ENCODE peak calls at places on chromosomes 2 and 18, in six cellular contexts. J is GM13976; D is WERI-Rb-1; X is dorsolateral prefrontal cortex; G is activated T-helper 1 cell treated with anti-CD3 and anti-CD28 coated beads, Interleukin-2, amount 50 U/mL, for 16 hours; C is SK-N-SH. L is an unnamed sample.
A peak's percentile ranks its signal among the peaks of the same experiment; 100 is the strongest.

GRCh38 chr2:58042486-58042970 is 4.1 kb upstream of the VRK2 start:
- DNase-seq in J (no peak), D (no peak), X (no peak), G (no peak), C (peak; percentile 19), L (no peak)

GRCh38 chr18:27645929-27646328 is 460.8 kb upstream of the CHST9 start:
- DNase-seq in J (no peak), D (no peak), X (no peak), G (no peak), C (no peak), L (no peak)

GRCh38 chr2:25664531-25665307 is 8.7 kb downstream of the DTNB start:
- DNase-seq in J (peak; percentile 50), D (peak; percentile 67), X (peak; percentile 51), G (no peak), C (peak; percentile 64), L (no peak)

GRCh38 chr2:189115126-189115525 is 64.4 kb downstream of the COL5A2 start:
- DNase-seq in J (no peak), D (no peak), X (no peak), G (no peak), C (no peak), L (no peak)

GRCh38 chr18:8800041-8800441 is 94.7 kb downstream of the MTCL1 start:
- DNase-seq in J (no peak), D (peak; percentile 69), X (no peak), G (no peak), C (no peak), L (no peak)

GRCh38 chr2:180128861-180129260 is 121.8 kb upstream of the CWC22 start:
- DNase-seq in J (no peak), D (no peak), X (no peak), G (no peak), C (no peak), L (no peak)

GRCh38 chr18:32998285-32998684 is 225.5 kb upstream of the KLHL14 start:
- DNase-seq in J (no peak), D (no peak), X (no peak), G (no peak), C (no peak), L (no peak)

GRCh38 chr18:49006641-49007136 is 55.9 kb upstream of the SMAD7 start:
- DNase-seq in J (no peak), D (no peak), X (no peak), G (no peak), C (no peak), L (no peak)

GRCh38 chr2:25494626-25495025 is 152.9 kb upstream of the DNMT3A start:
- DNase-seq in J (no peak), D (no peak), X (no peak), G (no peak), C (no peak), L (no peak)

GRCh38 chr18:63879684-63880083 is 7.8 kb upstream of the SERPINB2 start:
- DNase-seq in J (no peak), D (no peak), X (no peak), G (no peak), C (no peak), L (no peak)

GRCh38 chr2:167142554-167142953 is 254.3 kb downstream of the XIRP2 start:
- DNase-seq in J (no peak), D (no peak), X (no peak), G (no peak), C (no peak), L (no peak)

GRCh38 chr2:218996937-218997336 is 3.7 kb upstream of the CRYBA2 start:
- DNase-seq in J (no peak), D (no peak), X (no peak), G (no peak), C (peak; percentile 85), L (no peak)

GRCh38 chr2:120395686-120396518 is 50.0 kb downstream of the INHBB start:
- DNase-seq in J (no peak), D (peak; percentile 81), X (peak; percentile 26), G (no peak), C (peak; percentile 82), L (no peak)

L was measured in C1 segment of cervical spinal cord.